ENCODE peak calls at places on chromosomes 11 and 22, in nine cellular contexts. T is HL-60, F is tibial nerve, K is lung, Y is left ventricle myocardium inferior, X is foreskin fibroblast, B is OCI-LY7, Z is upper lobe of right lung, C is fibroblast of lung. R is an unnamed sample.
A peak's percentile ranks its signal among the peaks of the same experiment; 100 is the strongest.

GRCh38 chr22:42074153-42074750 is at the start of gene PHETA2:
- DNase-seq in T (no peak), F (no peak), K (no peak), Y (peak; percentile 57), X (peak; percentile 31), B (no peak), Z (peak; percentile 85), C (peak; percentile 51), R (peak; percentile 34)

GRCh38 chr11:67057410-67057757 is 737 bp downstream of the RHOD start:
- DNase-seq in T (no peak), F (no peak), K (no peak), Y (no peak), X (no peak), B (no peak), Z (no peak), C (peak; percentile 27), R (no peak)

GRCh38 chr11:83069441-83070043 is 2.2 kb downstream of the RAB30 start:
- DNase-seq in T (no peak), F (no peak), K (no peak), Y (no peak), X (no peak), B (peak; percentile 62), Z (no peak), C (no peak), R (no peak)

GRCh38 chr22:23226497-23226850 is 46.2 kb downstream of the BCR start:
- DNase-seq in T (no peak), F (no peak), K (no peak), Y (no peak), X (no peak), B (no peak), Z (no peak), C (no peak), R (no peak)

GRCh38 chr11:70616938-70617674 is 218.8 kb downstream of the CTTN start:
- DNase-seq in T (no peak), F (no peak), K (no peak), Y (no peak), X (no peak), B (no peak), Z (no peak), C (no peak), R (no peak)

GRCh38 chr11:132231656-132232173 is 861.3 kb downstream of the NTM start:
- DNase-seq in T (no peak), F (no peak), K (no peak), Y (no peak), X (no peak), B (no peak), Z (no peak), C (no peak), R (peak; percentile 16)

GRCh38 chr11:132977241-132977640 is 555.1 kb downstream of the OPCML start:
- DNase-seq in T (no peak), F (no peak), K (no peak), Y (no peak), X (no peak), B (no peak), Z (no peak), C (no peak), R (no peak)

GRCh38 chr11:12074529-12075195 is 35.7 kb upstream of the MICAL2 start:
- DNase-seq in T (no peak), F (no peak), K (no peak), Y (no peak), X (peak; percentile 46), B (no peak), Z (no peak), C (peak; percentile 42), R (no peak)

GRCh38 chr11:13207665-13208594 is 69.7 kb upstream of the BMAL1 start:
- DNase-seq in T (peak; percentile 53), F (peak; percentile 27), K (peak; percentile 55), Y (no peak), X (peak; percentile 76), B (no peak), Z (peak; percentile 70), C (peak; percentile 91), R (peak; percentile 96)

GRCh38 chr22:38973289-38974169 is 8.6 kb upstream of the APOBEC3B start:
- DNase-seq in T (no peak), F (no peak), K (peak; percentile 43), Y (no peak), X (peak; percentile 15), B (peak; percentile 75), Z (no peak), C (peak; percentile 16), R (peak; percentile 31)

GRCh38 chr11:70552167-70552435 is 153.8 kb downstream of the CTTN start:
- DNase-seq in T (no peak), F (no peak), K (no peak), Y (no peak), X (no peak), B (no peak), Z (no peak), C (no peak), R (no peak)

GRCh38 chr11:65556470-65557279 is 1.5 kb downstream of the LTBP3 start:
- DNase-seq in T (no peak), F (no peak), K (no peak), Y (no peak), X (no peak), B (no peak), Z (no peak), C (no peak), R (no peak)

GRCh38 chr11:92384316-92384715 is 159.7 kb downstream of the FAT3 start:
- DNase-seq in T (no peak), F (no peak), K (no peak), Y (no peak), X (peak; percentile 64), B (no peak), Z (no peak), C (peak; percentile 80), R (peak; percentile 7)

GRCh38 chr11:19988598-19988997 is 171.7 kb downstream of the DBX1 start:
- DNase-seq in T (no peak), F (no peak), K (peak; percentile 76), Y (peak; percentile 25), X (peak; percentile 80), B (no peak), Z (no peak), C (peak; percentile 97), R (peak; percentile 97)

GRCh38 chr11:129489254-129489653 is 113.6 kb downstream of the BARX2 start:
- DNase-seq in T (no peak), F (no peak), K (no peak), Y (no peak), X (no peak), B (no peak), Z (no peak), C (no peak), R (no peak)

GRCh38 chr11:126538071-126538470 is 182.6 kb downstream of the ST3GAL4 start:
- DNase-seq in T (no peak), F (no peak), K (no peak), Y (no peak), X (peak; percentile 11), B (no peak), Z (no peak), C (no peak), R (no peak)

GRCh38 chr22:42490244-42490832 is 29.3 kb downstream of the RRP7A start:
- DNase-seq in T (no peak), F (no peak), K (no peak), Y (no peak), X (no peak), B (no peak), Z (no peak), C (no peak), R (no peak)

GRCh38 chr22:17269224-17269606 is 50.0 kb upstream of the ADA2 start:
- DNase-seq in T (no peak), F (no peak), K (no peak), Y (no peak), X (no peak), B (no peak), Z (no peak), C (no peak), R (no peak)

GRCh38 chr22:30830907-30831306 is 136.2 kb downstream of the OSBP2 start:
- DNase-seq in T (no peak), F (no peak), K (no peak), Y (no peak), X (peak; percentile 88), B (no peak), Z (no peak), C (peak; percentile 97), R (peak; percentile 99)

GRCh38 chr11:69704508-69705245 is 855 bp upstream of the FGF19 start:
- DNase-seq in T (no peak), F (no peak), K (no peak), Y (no peak), X (no peak), B (no peak), Z (no peak), C (no peak), R (no peak)

DNA sequence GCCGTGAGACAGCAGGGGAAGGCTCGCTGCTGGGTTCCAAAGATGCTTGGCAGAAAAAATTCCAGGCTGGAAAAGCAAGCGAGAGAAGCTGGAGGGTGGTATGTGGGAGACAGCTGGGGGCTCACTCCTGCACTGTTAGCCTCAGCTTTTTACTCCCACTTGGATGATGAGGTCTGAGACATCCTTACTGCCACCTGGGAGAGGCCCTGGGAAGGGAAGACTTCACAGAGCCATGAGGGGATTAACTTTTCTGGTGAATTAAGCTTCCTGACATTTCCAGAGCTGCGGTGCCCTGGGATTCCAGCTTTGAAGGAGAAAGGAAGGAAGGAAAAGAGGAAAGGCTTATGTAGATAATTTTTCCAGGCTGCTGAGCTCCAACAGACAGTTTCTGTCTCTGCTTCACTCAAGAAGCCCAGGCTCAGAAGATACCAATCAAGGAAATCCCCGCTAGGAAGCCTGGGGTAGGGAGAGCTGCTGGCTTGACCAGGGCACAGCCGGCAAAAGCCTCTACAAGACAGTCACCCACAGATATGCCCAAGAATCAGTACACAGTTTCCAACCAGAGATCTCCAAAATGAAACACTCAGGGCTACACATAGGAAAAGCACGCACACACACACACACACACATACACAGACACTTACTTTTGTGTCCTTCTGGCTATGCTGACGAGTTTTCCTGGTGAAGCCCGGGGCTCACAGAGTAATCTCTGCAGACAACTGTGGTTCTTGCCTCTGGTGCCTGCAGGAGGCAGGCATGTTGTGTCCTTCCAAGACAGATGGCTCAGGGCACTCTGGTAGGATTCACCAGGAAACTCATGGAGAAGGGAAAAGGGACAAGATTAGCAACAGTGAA is 907 bp downstream of the MCHR1 start:
- DNase-seq in T (no peak), F (no peak), K (no peak), Y (no peak), X (no peak), B (no peak), Z (no peak), C (no peak), R (peak; percentile 18)
- TF ChIP-seq CTCF in T (no peak), F (no peak), K (no peak), Y (no peak), X (no peak), B (no peak), Z (no peak), C (no peak), R (peak; percentile 4)

GRCh38 chr11:119125849-119126248 is 4.5 kb downstream of the HINFP start:
- DNase-seq in T (no peak), F (no peak), K (no peak), Y (no peak), X (no peak), B (no peak), Z (no peak), C (no peak), R (no peak)
- H3K4me3 ChIP-seq in T (no peak overlapping the region), F (no peak overlapping the region), K (no peak overlapping the region), Y (no peak overlapping the region), X (no peak overlapping the region), B (no peak overlapping the region), Z (no peak overlapping the region), C (no peak overlapping the region), R (no peak overlapping the region)

GRCh38 chr11:119055901-119056300 is 1.1 kb downstream of the HYOU1 start:
- DNase-seq in T (no peak), F (no peak), K (no peak), Y (no peak), X (no peak), B (peak; percentile 59), Z (no peak), C (peak; percentile 30), R (peak; percentile 35)
- TF ChIP-seq CTCF in T (no peak), F (no peak), K (no peak), Y (no peak), X (peak; percentile 22), B (peak; percentile 65), Z (no peak), C (no peak), R (peak; percentile 14)

GRCh38 chr11:7515544-7515943 is 1.7 kb downstream of the PPFIBP2 start:
- DNase-seq in T (no peak), F (no peak), K (no peak), Y (no peak), X (no peak), B (no peak), Z (no peak), C (no peak), R (no peak)
- H3K4me3 ChIP-seq in T (no peak overlapping the region), F (no peak overlapping the region), K (no peak overlapping the region), Y (no peak overlapping the region), X (no peak overlapping the region), B (peak overlapping the region; percentile 97), Z (no peak overlapping the region), C (no peak overlapping the region), R (no peak overlapping the region)